ENCODE peak calls at places on chromosome X, in eight cellular contexts. One of them, this sample, is unnamed.

GRCh38 chrX:31117195-31117594 is 45.4 kb upstream of the FTHL17 start:
- DNase-seq in A549: no peak
- DNase-seq in uterus: no peak
- DNase-seq in endothelial cell of umbilical vein: no peak
- DNase-seq in H54: no peak
- DNase-seq in HepG2: no peak
- DNase-seq in IMR-90: peak; percentile 1
- DNase-seq in esophagus muscularis mucosa: no peak
- DNase-seq in this sample: no peak

GRCh38 chrX:80876877-80877276 is 67.2 kb upstream of the BRWD3 start:
- DNase-seq in endothelial cell of umbilical vein: peak; percentile 8
- DNase-seq in H54: no peak
- DNase-seq in uterus: no peak
- DNase-seq in HepG2: peak; percentile 7
- DNase-seq in IMR-90: peak; percentile 44
- DNase-seq in esophagus muscularis mucosa: no peak
- DNase-seq in A549: peak; percentile 5
- DNase-seq in this sample: peak; percentile 49

GRCh38 chrX:105462191-105462590 is 241.7 kb upstream of the TEX13A start:
- DNase-seq in esophagus muscularis mucosa: no peak
- DNase-seq in uterus: no peak
- DNase-seq in endothelial cell of umbilical vein: no peak
- DNase-seq in HepG2: no peak
- DNase-seq in A549: no peak
- DNase-seq in IMR-90: no peak
- DNase-seq in H54: no peak
- DNase-seq in this sample: no peak

GRCh38 chrX:96361844-96362243 is 322.8 kb upstream of the DIAPH2 start:
- DNase-seq in esophagus muscularis mucosa: no peak
- DNase-seq in H54: no peak
- DNase-seq in HepG2: no peak
- DNase-seq in uterus: no peak
- DNase-seq in IMR-90: no peak
- DNase-seq in A549: no peak
- DNase-seq in endothelial cell of umbilical vein: no peak
- DNase-seq in this sample: no peak

GRCh38 chrX:22950278-22951266 is 49.2 kb upstream of the DDX53 start:
- DNase-seq in esophagus muscularis mucosa: no peak
- DNase-seq in A549: no peak
- DNase-seq in IMR-90: peak; percentile 89
- DNase-seq in HepG2: no peak
- DNase-seq in uterus: no peak
- DNase-seq in H54: peak; percentile 4
- DNase-seq in endothelial cell of umbilical vein: peak; percentile 58
- DNase-seq in this sample: peak; percentile 0

GRCh38 chrX:45351478-45351877 is 150.8 kb upstream of the DIPK2B start:
- DNase-seq in H54: no peak
- DNase-seq in IMR-90: peak; percentile 69
- DNase-seq in esophagus muscularis mucosa: no peak
- DNase-seq in A549: no peak
- DNase-seq in HepG2: no peak
- DNase-seq in endothelial cell of umbilical vein: no peak
- DNase-seq in uterus: no peak
- DNase-seq in this sample: no peak

GRCh38 chrX:6448003-6448402 is 86.9 kb downstream of the VCX3A start:
- DNase-seq in A549: no peak
- DNase-seq in endothelial cell of umbilical vein: no peak
- DNase-seq in HepG2: no peak
- DNase-seq in H54: no peak
- DNase-seq in uterus: no peak
- DNase-seq in IMR-90: no peak
- DNase-seq in esophagus muscularis mucosa: no peak
- DNase-seq in this sample: no peak

GRCh38 chrX:80223922-80224579 is 196.2 kb upstream of the TENT5D start:
- DNase-seq in IMR-90: no peak
- DNase-seq in HepG2: no peak
- DNase-seq in H54: no peak
- DNase-seq in A549: no peak
- DNase-seq in endothelial cell of umbilical vein: no peak
- DNase-seq in uterus: no peak
- DNase-seq in esophagus muscularis mucosa: no peak
- DNase-seq in this sample: peak; percentile 0

GRCh38 chrX:1336331-1337143 is at the start of gene IL3RA:
- DNase-seq in H54: no peak
- DNase-seq in IMR-90: no peak
- DNase-seq in HepG2: no peak
- DNase-seq in esophagus muscularis mucosa: no peak
- DNase-seq in endothelial cell of umbilical vein: peak; percentile 63
- DNase-seq in uterus: no peak
- DNase-seq in A549: no peak
- DNase-seq in this sample: no peak

GRCh38 chrX:148609766-148610698 is 109.6 kb downstream of the AFF2 start:
- DNase-seq in A549: no peak
- DNase-seq in endothelial cell of umbilical vein: no peak
- DNase-seq in esophagus muscularis mucosa: no peak
- DNase-seq in IMR-90: no peak
- DNase-seq in H54: no peak
- DNase-seq in HepG2: no peak
- DNase-seq in uterus: no peak
- DNase-seq in this sample: no peak

GRCh38 chrX:132092439-132093065 is 35.3 kb downstream of the FRMD7 start:
- DNase-seq in H54: peak; percentile 15
- DNase-seq in HepG2: peak; percentile 55
- DNase-seq in esophagus muscularis mucosa: no peak
- DNase-seq in IMR-90: peak; percentile 61
- DNase-seq in endothelial cell of umbilical vein: peak; percentile 68
- DNase-seq in uterus: peak; percentile 48
- DNase-seq in A549: peak; percentile 36
- DNase-seq in this sample: peak; percentile 75

GRCh38 chrX:24993887-24994286 is 21.9 kb downstream of the ARX start:
- DNase-seq in endothelial cell of umbilical vein: no peak
- DNase-seq in HepG2: no peak
- DNase-seq in uterus: no peak
- DNase-seq in esophagus muscularis mucosa: no peak
- DNase-seq in H54: no peak
- DNase-seq in IMR-90: no peak
- DNase-seq in A549: no peak
- DNase-seq in this sample: no peak

GRCh38 chrX:121308276-121308805 is 260.9 kb downstream of the GLUD2 start:
- DNase-seq in H54: peak; percentile 23
- DNase-seq in endothelial cell of umbilical vein: no peak
- DNase-seq in uterus: peak; percentile 14
- DNase-seq in HepG2: peak; percentile 6
- DNase-seq in IMR-90: no peak
- DNase-seq in A549: peak; percentile 4
- DNase-seq in esophagus muscularis mucosa: no peak
- DNase-seq in this sample: no peak

GRCh38 chrX:155880586-155881157 is 473 bp upstream of the VAMP7 start:
- DNase-seq in esophagus muscularis mucosa: no peak
- DNase-seq in H54: no peak
- DNase-seq in uterus: no peak
- DNase-seq in HepG2: no peak
- DNase-seq in IMR-90: no peak
- DNase-seq in A549: no peak
- DNase-seq in endothelial cell of umbilical vein: no peak
- DNase-seq in this sample: peak; percentile 61

GRCh38 chrX:106894978-106895452 is 8.1 kb downstream of the RIPPLY1 start:
- DNase-seq in HepG2: peak; percentile 51
- DNase-seq in A549: peak; percentile 39
- DNase-seq in esophagus muscularis mucosa: no peak
- DNase-seq in endothelial cell of umbilical vein: peak; percentile 70
- DNase-seq in H54: peak; percentile 22
- DNase-seq in IMR-90: peak; percentile 76
- DNase-seq in uterus: peak; percentile 33
- DNase-seq in this sample: peak; percentile 0

GRCh38 chrX:136909119-136909705 is 28.7 kb upstream of the RBMX start:
- DNase-seq in uterus: peak; percentile 86
- DNase-seq in esophagus muscularis mucosa: peak; percentile 93
- DNase-seq in endothelial cell of umbilical vein: peak; percentile 72
- DNase-seq in HepG2: peak; percentile 26
- DNase-seq in IMR-90: peak; percentile 45
- DNase-seq in H54: peak; percentile 66
- DNase-seq in A549: peak; percentile 87
- DNase-seq in this sample: peak; percentile 90
- TF ChIP-seq POLR2A in uterus: no peak
- TF ChIP-seq POLR2A in esophagus muscularis mucosa: no peak
- TF ChIP-seq POLR2A in endothelial cell of umbilical vein: no peak
- TF ChIP-seq POLR2A in HepG2: no peak
- TF ChIP-seq POLR2A in IMR-90: no peak
- TF ChIP-seq POLR2A in H54: no peak
- TF ChIP-seq POLR2A in A549: peak; percentile 21
- TF ChIP-seq POLR2A in this sample: no peak

GRCh38 chrX:68503830-68504229 is 5.0 kb downstream of the YIPF6 start:
- DNase-seq in endothelial cell of umbilical vein: no peak
- DNase-seq in H54: no peak
- DNase-seq in uterus: no peak
- DNase-seq in HepG2: no peak
- DNase-seq in IMR-90: peak; percentile 17
- DNase-seq in esophagus muscularis mucosa: no peak
- DNase-seq in A549: no peak
- DNase-seq in this sample: no peak

GRCh38 chrX:68498044-68498507 is 775 bp upstream of the YIPF6 start:
- DNase-seq in esophagus muscularis mucosa: no peak
- DNase-seq in HepG2: peak; percentile 19
- DNase-seq in uterus: no peak
- DNase-seq in endothelial cell of umbilical vein: no peak
- DNase-seq in H54: no peak
- DNase-seq in A549: peak; percentile 25
- DNase-seq in IMR-90: no peak
- DNase-seq in this sample: peak; percentile 43

GRCh38 chrX:68500105-68500504 is 1.3 kb downstream of the YIPF6 start:
- DNase-seq in A549: no peak
- DNase-seq in uterus: no peak
- DNase-seq in endothelial cell of umbilical vein: no peak
- DNase-seq in HepG2: no peak
- DNase-seq in H54: no peak
- DNase-seq in IMR-90: no peak
- DNase-seq in esophagus muscularis mucosa: no peak
- DNase-seq in this sample: no peak

GRCh38 chrX:68504237-68504636 is 5.4 kb downstream of the YIPF6 start:
- DNase-seq in H54: peak; percentile 27
- DNase-seq in A549: peak; percentile 16
- DNase-seq in HepG2: no peak
- DNase-seq in endothelial cell of umbilical vein: peak; percentile 2
- DNase-seq in esophagus muscularis mucosa: no peak
- DNase-seq in uterus: no peak
- DNase-seq in IMR-90: peak; percentile 93
- DNase-seq in this sample: no peak

GRCh38 chrX:68498508-68499379 is at the start of gene YIPF6:
- DNase-seq in A549: peak; percentile 56
- DNase-seq in esophagus muscularis mucosa: peak; percentile 88
- DNase-seq in uterus: peak; percentile 74
- DNase-seq in HepG2: peak; percentile 55
- DNase-seq in endothelial cell of umbilical vein: peak; percentile 71
- DNase-seq in H54: peak; percentile 61
- DNase-seq in IMR-90: peak; percentile 72
- DNase-seq in this sample: peak; percentile 89
- TF ChIP-seq POLR2A in A549: peak; percentile 97
- TF ChIP-seq POLR2A in esophagus muscularis mucosa: peak; percentile 28
- TF ChIP-seq POLR2A in uterus: peak; percentile 70
- TF ChIP-seq POLR2A in HepG2: peak; percentile 93
- TF ChIP-seq POLR2A in endothelial cell of umbilical vein: peak; percentile 96
- TF ChIP-seq POLR2A in H54: peak; percentile 93
- TF ChIP-seq POLR2A in IMR-90: peak; percentile 96
- TF ChIP-seq POLR2A in this sample: peak; percentile 98

GRCh38 chrX:65534450-65535292 is at the start of gene LAS1L:
- DNase-seq in esophagus muscularis mucosa: peak; percentile 97
- DNase-seq in uterus: peak; percentile 91
- DNase-seq in HepG2: peak; percentile 89
- DNase-seq in A549: peak; percentile 90
- DNase-seq in IMR-90: peak; percentile 92
- DNase-seq in H54: peak; percentile 84
- DNase-seq in endothelial cell of umbilical vein: peak; percentile 92
- DNase-seq in this sample: peak; percentile 97
- TF ChIP-seq POLR2A in esophagus muscularis mucosa: no peak
- TF ChIP-seq POLR2A in uterus: no peak
- TF ChIP-seq POLR2A in HepG2: peak; percentile 67
- TF ChIP-seq POLR2A in A549: peak; percentile 57
- TF ChIP-seq POLR2A in IMR-90: peak; percentile 53
- TF ChIP-seq POLR2A in H54: peak; percentile 47
- TF ChIP-seq POLR2A in endothelial cell of umbilical vein: no peak
- TF ChIP-seq POLR2A in this sample: peak; percentile 74

GRCh38 chrX:47560831-47561652 is at the start of gene ARAF:
- DNase-seq in A549: peak; percentile 95
- DNase-seq in IMR-90: peak; percentile 99
- DNase-seq in esophagus muscularis mucosa: peak; percentile 98
- DNase-seq in HepG2: peak; percentile 98
- DNase-seq in endothelial cell of umbilical vein: peak; percentile 98
- DNase-seq in uterus: peak; percentile 96
- DNase-seq in H54: peak; percentile 53
- DNase-seq in this sample: peak; percentile 98
- TF ChIP-seq POLR2A in A549: peak; percentile 51
- TF ChIP-seq POLR2A in IMR-90: peak; percentile 76
- TF ChIP-seq POLR2A in esophagus muscularis mucosa: no peak
- TF ChIP-seq POLR2A in HepG2: peak; percentile 52
- TF ChIP-seq POLR2A in endothelial cell of umbilical vein: peak; percentile 74
- TF ChIP-seq POLR2A in uterus: no peak
- TF ChIP-seq POLR2A in H54: no peak
- TF ChIP-seq POLR2A in this sample: peak; percentile 81

GRCh38 chrX:49175435-49175834 is 3.7 kb downstream of the PLP2 start:
- DNase-seq in esophagus muscularis mucosa: no peak
- DNase-seq in H54: no peak
- DNase-seq in A549: no peak
- DNase-seq in endothelial cell of umbilical vein: no peak
- DNase-seq in uterus: no peak
- DNase-seq in HepG2: no peak
- DNase-seq in IMR-90: no peak
- DNase-seq in this sample: no peak

GRCh38 chrX:49174723-49175122 is 3.0 kb downstream of the PLP2 start:
- DNase-seq in H54: no peak
- DNase-seq in HepG2: no peak
- DNase-seq in endothelial cell of umbilical vein: no peak
- DNase-seq in IMR-90: no peak
- DNase-seq in A549: no peak
- DNase-seq in esophagus muscularis mucosa: no peak
- DNase-seq in uterus: no peak
- DNase-seq in this sample: no peak

GRCh38 chrX:49171752-49172279 is at the start of gene PLP2:
- DNase-seq in IMR-90: peak; percentile 40
- DNase-seq in HepG2: no peak
- DNase-seq in H54: no peak
- DNase-seq in endothelial cell of umbilical vein: peak; percentile 31
- DNase-seq in esophagus muscularis mucosa: no peak
- DNase-seq in A549: no peak
- DNase-seq in uterus: peak; percentile 65
- DNase-seq in this sample: peak; percentile 58

GRCh38 chrX:49175875-49176274 is 4.2 kb downstream of the PLP2 start:
- DNase-seq in A549: no peak
- DNase-seq in IMR-90: no peak
- DNase-seq in uterus: no peak
- DNase-seq in endothelial cell of umbilical vein: no peak
- DNase-seq in H54: no peak
- DNase-seq in esophagus muscularis mucosa: no peak
- DNase-seq in HepG2: no peak
- DNase-seq in this sample: no peak

DNA sequence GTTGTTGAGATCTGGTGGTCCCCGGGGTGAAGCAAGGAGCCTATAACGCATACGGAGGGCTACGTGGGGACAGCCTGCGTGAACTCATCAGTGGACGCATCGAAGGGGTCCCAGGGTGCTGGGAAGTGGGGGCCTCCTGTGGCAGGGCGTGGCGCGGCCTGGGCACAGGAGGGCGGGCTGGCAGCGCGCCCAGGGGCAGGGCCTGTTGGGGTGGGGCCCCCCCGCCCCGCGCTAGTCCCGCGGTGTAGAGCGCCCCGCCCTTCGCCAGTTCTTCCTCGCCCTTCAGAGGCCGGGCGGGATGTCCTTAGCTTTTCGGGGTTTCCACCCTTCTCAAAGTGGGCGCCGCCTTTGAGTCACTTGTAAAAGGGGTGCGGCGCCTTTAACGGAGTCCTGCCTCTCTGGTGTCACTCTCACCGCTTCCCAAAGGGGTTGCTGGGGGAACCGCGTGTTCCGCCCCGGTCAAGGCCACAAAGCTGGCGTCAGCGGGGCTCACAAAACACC is 632 bp downstream of the PLP2 start:
- DNase-seq in uterus: peak; percentile 62
- DNase-seq in IMR-90: peak; percentile 20
- DNase-seq in H54: no peak
- DNase-seq in esophagus muscularis mucosa: no peak
- DNase-seq in A549: no peak
- DNase-seq in endothelial cell of umbilical vein: peak; percentile 21
- DNase-seq in HepG2: no peak
- DNase-seq in this sample: peak; percentile 91
- TF ChIP-seq POLR2A in uterus: no peak
- TF ChIP-seq POLR2A in IMR-90: no peak
- TF ChIP-seq POLR2A in H54: peak; percentile 9
- TF ChIP-seq POLR2A in esophagus muscularis mucosa: no peak
- TF ChIP-seq POLR2A in A549: peak; percentile 21
- TF ChIP-seq POLR2A in endothelial cell of umbilical vein: peak; percentile 8
- TF ChIP-seq POLR2A in HepG2: no peak
- TF ChIP-seq POLR2A in this sample: peak; percentile 46

This sample was measured in erythroblast.